ENCODE peak calls at places on chromosomes 2 and 18, in four cellular contexts. One of them, this sample, is unnamed.
A peak's percentile ranks its signal among the peaks of the same experiment; 100 is the strongest.

GRCh38 chr2:68367918-68368656 is 3.0 kb downstream of the PLEK start:
- ATAC-seq in HCT116: no peak
- ATAC-seq in Panc1: no peak
- ATAC-seq in upper lobe of left lung: no peak
- ATAC-seq in this sample: no peak

GRCh38 chr2:57617327-57617726 is 429.3 kb upstream of the VRK2 start:
- ATAC-seq in HCT116: no peak
- ATAC-seq in Panc1: no peak
- ATAC-seq in upper lobe of left lung: no peak
- ATAC-seq in this sample: no peak

GRCh38 chr2:197042613-197043248 is 116.2 kb upstream of the PGAP1 start:
- ATAC-seq in HCT116: no peak
- ATAC-seq in Panc1: no peak
- ATAC-seq in upper lobe of left lung: no peak
- ATAC-seq in this sample: no peak

GRCh38 chr18:6816154-6816553 is 86.6 kb downstream of the ARHGAP28 start:
- ATAC-seq in HCT116: no peak
- ATAC-seq in Panc1: no peak
- ATAC-seq in upper lobe of left lung: no peak
- ATAC-seq in this sample: no peak

GRCh38 chr2:237154894-237155851 is 69.5 kb downstream of the COPS8 start:
- ATAC-seq in HCT116: no peak
- ATAC-seq in Panc1: no peak
- ATAC-seq in upper lobe of left lung: no peak
- ATAC-seq in this sample: no peak

GRCh38 chr2:12778369-12778768 is 61.6 kb downstream of the TRIB2 start:
- ATAC-seq in HCT116: no peak
- ATAC-seq in Panc1: no peak
- ATAC-seq in upper lobe of left lung: no peak
- ATAC-seq in this sample: no peak

GRCh38 chr2:190994148-190994547 is 19.8 kb downstream of the STAT1 start:
- ATAC-seq in HCT116: no peak
- ATAC-seq in Panc1: no peak
- ATAC-seq in upper lobe of left lung: no peak
- ATAC-seq in this sample: no peak

GRCh38 chr2:168490916-168491605 is 35.0 kb downstream of the CERS6 start:
- ATAC-seq in HCT116: no peak
- ATAC-seq in Panc1: peak; percentile 52
- ATAC-seq in upper lobe of left lung: no peak
- ATAC-seq in this sample: no peak

GRCh38 chr2:27000228-27000627 is 29.8 kb downstream of the MAPRE3 start:
- ATAC-seq in HCT116: no peak
- ATAC-seq in Panc1: no peak
- ATAC-seq in upper lobe of left lung: no peak
- ATAC-seq in this sample: no peak

GRCh38 chr2:200356794-200357472 is 50.4 kb downstream of the SPATS2L start:
- ATAC-seq in HCT116: no peak
- ATAC-seq in Panc1: peak; percentile 55
- ATAC-seq in upper lobe of left lung: no peak
- ATAC-seq in this sample: no peak

GRCh38 chr2:201233192-201234166 is 26.9 kb upstream of the CASP8 start:
- ATAC-seq in HCT116: peak; percentile 90
- ATAC-seq in Panc1: peak; percentile 96
- ATAC-seq in upper lobe of left lung: peak; percentile 97
- ATAC-seq in this sample: peak; percentile 30

GRCh38 chr18:51066273-51066672 is 36.3 kb downstream of the SMAD4 start:
- ATAC-seq in HCT116: no peak
- ATAC-seq in Panc1: no peak
- ATAC-seq in upper lobe of left lung: no peak
- ATAC-seq in this sample: peak; percentile 75

GRCh38 chr2:48328972-48329723 is 200.8 kb upstream of the STON1 start:
- ATAC-seq in HCT116: no peak
- ATAC-seq in Panc1: no peak
- ATAC-seq in upper lobe of left lung: no peak
- ATAC-seq in this sample: no peak

GRCh38 chr2:127175821-127176354 is 44.2 kb downstream of the CYP27C1 start:
- ATAC-seq in HCT116: no peak
- ATAC-seq in Panc1: no peak
- ATAC-seq in upper lobe of left lung: peak; percentile 39
- ATAC-seq in this sample: peak; percentile 47

GRCh38 chr2:158460632-158461297 is 4.0 kb downstream of the PKP4 start:
- ATAC-seq in HCT116: no peak
- ATAC-seq in Panc1: no peak
- ATAC-seq in upper lobe of left lung: no peak
- ATAC-seq in this sample: no peak

GRCh38 chr18:2955966-2956521 is 56.9 kb downstream of the LPIN2 start:
- ATAC-seq in HCT116: no peak
- ATAC-seq in Panc1: no peak
- ATAC-seq in upper lobe of left lung: no peak
- ATAC-seq in this sample: no peak

GRCh38 chr2:191917967-191918651 is 71.2 kb upstream of the CAVIN2 start:
- ATAC-seq in HCT116: no peak
- ATAC-seq in Panc1: no peak
- ATAC-seq in upper lobe of left lung: no peak
- ATAC-seq in this sample: no peak

GRCh38 chr2:58950795-58951462 is 709.8 kb upstream of the FANCL start:
- ATAC-seq in HCT116: no peak
- ATAC-seq in Panc1: no peak
- ATAC-seq in upper lobe of left lung: no peak
- ATAC-seq in this sample: no peak

GRCh38 chr18:48725596-48725995 is 186.8 kb downstream of the CTIF start:
- ATAC-seq in HCT116: no peak
- ATAC-seq in Panc1: no peak
- ATAC-seq in upper lobe of left lung: no peak
- ATAC-seq in this sample: no peak

GRCh38 chr2:101517753-101518152 is 42.8 kb upstream of the RFX8 start:
- ATAC-seq in HCT116: no peak
- ATAC-seq in Panc1: peak; percentile 23
- ATAC-seq in upper lobe of left lung: no peak
- ATAC-seq in this sample: peak; percentile 34

GRCh38 chr2:148674063-148675020 is 29.8 kb downstream of the EPC2 start:
- ATAC-seq in HCT116: peak; percentile 85
- ATAC-seq in Panc1: no peak
- ATAC-seq in upper lobe of left lung: no peak
- ATAC-seq in this sample: no peak

GRCh38 chr2:150204449-150204848 is 283.0 kb downstream of the RND3 start:
- ATAC-seq in HCT116: no peak
- ATAC-seq in Panc1: no peak
- ATAC-seq in upper lobe of left lung: no peak
- ATAC-seq in this sample: no peak

GRCh38 chr2:88811681-88812080 is 120.2 kb downstream of the RPIA start:
- ATAC-seq in HCT116: no peak
- ATAC-seq in Panc1: no peak
- ATAC-seq in upper lobe of left lung: peak; percentile 9
- ATAC-seq in this sample: no peak

GRCh38 chr18:61766266-61766884 is 126.4 kb downstream of the RNF152 start:
- ATAC-seq in HCT116: no peak
- ATAC-seq in Panc1: no peak
- ATAC-seq in upper lobe of left lung: no peak
- ATAC-seq in this sample: no peak

GRCh38 chr18:79868811-79869541 is 71.2 kb downstream of the KCNG2 start:
- ATAC-seq in HCT116: no peak
- ATAC-seq in Panc1: peak; percentile 35
- ATAC-seq in upper lobe of left lung: peak; percentile 32
- ATAC-seq in this sample: no peak

GRCh38 chr2:44668336-44668735 is 273.2 kb upstream of the SIX3 start:
- ATAC-seq in HCT116: peak; percentile 63
- ATAC-seq in Panc1: no peak
- ATAC-seq in upper lobe of left lung: no peak
- ATAC-seq in this sample: no peak

GRCh38 chr2:210226186-210226585 is 939 bp upstream of the ACADL start:
- ATAC-seq in HCT116: no peak
- ATAC-seq in Panc1: no peak
- ATAC-seq in upper lobe of left lung: no peak
- ATAC-seq in this sample: no peak

GRCh38 chr2:218782529-218782845 is 540 bp downstream of the CYP27A1 start:
- ATAC-seq in HCT116: no peak
- ATAC-seq in Panc1: peak; percentile 33
- ATAC-seq in upper lobe of left lung: peak; percentile 9
- ATAC-seq in this sample: peak; percentile 35

GRCh38 chr2:212548459-212548815 is 9.8 kb upstream of the ERBB4 start:
- ATAC-seq in HCT116: peak; percentile 84
- ATAC-seq in Panc1: peak; percentile 71
- ATAC-seq in upper lobe of left lung: no peak
- ATAC-seq in this sample: no peak

GRCh38 chr2:227717687-227718567 is at the start of gene SLC19A3:
- ATAC-seq in HCT116: no peak
- ATAC-seq in Panc1: peak; percentile 96
- ATAC-seq in upper lobe of left lung: peak; percentile 93
- ATAC-seq in this sample: peak; percentile 95

GRCh38 chr18:67200665-67201064 is 315.9 kb downstream of the DSEL start:
- ATAC-seq in HCT116: no peak
- ATAC-seq in Panc1: no peak
- ATAC-seq in upper lobe of left lung: no peak
- ATAC-seq in this sample: no peak

GRCh38 chr2:127733816-127734537 is 32.7 kb downstream of the SFT2D3 start:
- ATAC-seq in HCT116: no peak
- ATAC-seq in Panc1: no peak
- ATAC-seq in upper lobe of left lung: no peak
- ATAC-seq in this sample: peak; percentile 43

DNA sequence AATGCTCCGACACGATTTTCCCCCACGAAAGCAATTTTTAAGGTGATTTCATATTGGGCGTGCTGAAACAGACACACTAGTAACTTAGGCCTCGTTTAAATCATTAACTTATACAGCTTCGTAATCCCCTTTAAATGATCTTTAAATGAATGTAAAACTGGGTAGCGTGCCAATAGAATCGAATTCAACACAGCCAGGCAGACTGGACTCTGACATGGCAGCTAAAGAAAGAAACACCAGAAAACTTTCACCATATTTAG is 2.4 kb upstream of the ID2 start:
- ATAC-seq in HCT116: no peak
- ATAC-seq in Panc1: no peak
- ATAC-seq in upper lobe of left lung: no peak
- ATAC-seq in this sample: no peak
- TF ChIP-seq POLR2AphosphoS5 in HCT116: no peak
- TF ChIP-seq POLR2AphosphoS5 in Panc1: no peak
- TF ChIP-seq POLR2AphosphoS5 in upper lobe of left lung: no peak
- TF ChIP-seq POLR2AphosphoS5 in this sample: no peak

DNA sequence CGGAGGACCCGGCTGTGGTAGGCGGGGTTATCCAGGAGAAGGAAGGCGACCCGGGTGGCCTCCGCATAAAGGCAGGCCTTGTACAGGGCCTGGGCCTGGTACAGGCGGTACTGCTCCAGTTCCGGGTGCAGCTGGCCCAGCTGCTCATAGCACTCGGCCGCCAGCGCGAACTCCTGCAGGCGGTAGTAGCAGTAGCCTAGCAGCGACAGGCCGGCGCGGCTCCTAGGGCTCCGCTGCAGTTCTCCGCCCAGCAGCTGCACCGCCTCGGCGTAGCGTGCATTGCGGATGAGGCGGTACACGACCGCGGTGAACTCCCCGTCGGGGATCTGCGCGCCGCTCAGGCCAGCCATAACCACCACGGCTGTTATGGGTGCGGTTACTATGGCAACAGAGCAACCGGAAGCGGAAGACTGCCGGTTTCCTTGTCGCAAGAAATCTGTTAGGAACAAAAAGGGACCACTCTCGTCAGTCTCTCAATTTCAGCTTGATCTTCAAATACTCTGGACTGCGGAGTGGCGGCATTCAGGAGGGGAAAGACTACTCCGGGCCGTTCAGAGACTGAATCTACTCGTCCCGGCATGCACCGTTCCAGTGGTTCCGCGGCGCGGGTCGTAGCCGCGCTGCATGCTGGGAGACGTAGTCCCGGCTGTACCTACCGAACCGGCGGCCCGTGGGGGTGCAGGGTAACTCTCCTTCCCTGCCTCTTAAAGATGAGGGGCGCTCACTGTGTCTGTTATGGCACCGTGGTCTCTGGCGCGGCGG is 160.0 kb downstream of the AGPS start:
- ATAC-seq in HCT116: peak; percentile 97
- ATAC-seq in Panc1: peak; percentile 97
- ATAC-seq in upper lobe of left lung: peak; percentile 97
- ATAC-seq in this sample: peak; percentile 97
- TF ChIP-seq CTCF in HCT116: no peak
- TF ChIP-seq CTCF in Panc1: no peak
- TF ChIP-seq CTCF in upper lobe of left lung: no peak
- TF ChIP-seq CTCF in this sample: no peak

DNA sequence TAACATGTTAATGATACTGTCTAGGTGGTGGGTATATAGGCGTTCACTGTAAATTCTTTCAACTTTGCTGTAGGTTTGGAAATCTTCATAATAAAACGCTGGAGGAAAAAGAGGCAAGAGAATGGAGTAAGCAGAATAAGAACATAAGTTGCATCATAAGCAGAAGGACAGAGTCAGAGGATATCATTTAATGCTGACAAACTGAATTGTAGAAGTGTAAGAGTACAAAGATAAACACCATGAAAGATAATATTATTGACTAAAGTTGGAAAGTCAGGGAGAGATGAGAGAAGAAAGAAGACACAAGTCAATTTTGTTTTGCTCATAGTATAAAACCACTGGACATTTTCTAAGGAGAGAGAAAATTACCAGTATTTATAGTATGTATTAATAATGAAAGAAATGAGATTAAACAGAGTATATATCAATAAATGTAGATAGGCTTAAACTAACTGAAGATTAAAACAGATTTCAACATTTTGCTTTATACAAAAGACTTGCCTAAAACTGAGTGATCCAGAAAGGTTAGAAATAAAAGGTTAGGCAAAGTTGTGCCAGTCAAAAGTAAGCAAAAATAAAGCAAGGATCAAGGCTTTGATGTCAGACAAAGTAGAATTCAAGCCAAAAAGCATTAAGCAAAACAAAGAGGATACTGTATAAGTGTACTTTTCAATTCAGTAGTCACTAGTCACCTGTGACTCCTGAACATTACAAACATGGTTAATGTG is 42.4 kb upstream of the VIT start:
- ATAC-seq in HCT116: no peak
- ATAC-seq in Panc1: no peak
- ATAC-seq in upper lobe of left lung: no peak
- ATAC-seq in this sample: no peak
- TF ChIP-seq POLR2AphosphoS5 in HCT116: no peak
- TF ChIP-seq POLR2AphosphoS5 in Panc1: no peak
- TF ChIP-seq POLR2AphosphoS5 in upper lobe of left lung: no peak
- TF ChIP-seq POLR2AphosphoS5 in this sample: no peak

GRCh38 chr2:109530712-109531111 is 83.1 kb downstream of the SEPTIN10 start:
- ATAC-seq in HCT116: peak; percentile 38
- ATAC-seq in Panc1: no peak
- ATAC-seq in upper lobe of left lung: peak; percentile 55
- ATAC-seq in this sample: no peak
- TF ChIP-seq CTCF in HCT116: no peak
- TF ChIP-seq CTCF in Panc1: no peak
- TF ChIP-seq CTCF in upper lobe of left lung: no peak
- TF ChIP-seq CTCF in this sample: no peak

GRCh38 chr18:1495387-1495786 is 590.7 kb downstream of the ADCYAP1 start:
- ATAC-seq in HCT116: no peak
- ATAC-seq in Panc1: no peak
- ATAC-seq in upper lobe of left lung: no peak
- ATAC-seq in this sample: no peak
- TF ChIP-seq POLR2AphosphoS5 in HCT116: no peak
- TF ChIP-seq POLR2AphosphoS5 in Panc1: no peak
- TF ChIP-seq POLR2AphosphoS5 in upper lobe of left lung: no peak
- TF ChIP-seq POLR2AphosphoS5 in this sample: no peak

GRCh38 chr2:29782087-29782486 is 139.3 kb downstream of the ALK start:
- ATAC-seq in HCT116: no peak
- ATAC-seq in Panc1: no peak
- ATAC-seq in upper lobe of left lung: no peak
- ATAC-seq in this sample: no peak
- TF ChIP-seq CTCF in HCT116: no peak
- TF ChIP-seq CTCF in Panc1: no peak
- TF ChIP-seq CTCF in upper lobe of left lung: no peak
- TF ChIP-seq CTCF in this sample: no peak

This sample was measured in gastroesophageal sphincter.